ENCODE peak calls at places on chromosomes 5 and 9, in nine cellular contexts. One of them, this sample, is unnamed.

GRCh38 chr9:88738708-88739107 is 203.7 kb downstream of the NXNL2 start:
- DNase-seq in CD8-positive, alpha-beta T cell: no peak
- DNase-seq in CD8-positive, alpha-beta memory T cell: no peak
- DNase-seq in WERI-Rb-1: no peak
- DNase-seq in foreskin keratinocyte: no peak
- DNase-seq in Peyer's patch: no peak
- DNase-seq in A549: no peak
- DNase-seq in H9: no peak
- DNase-seq in RWPE1: no peak
- DNase-seq in this sample: no peak

GRCh38 chr5:56637321-56637920 is 177.9 kb upstream of the MAP3K1 start:
- DNase-seq in A549: no peak
- DNase-seq in WERI-Rb-1: no peak
- DNase-seq in H9: no peak
- DNase-seq in foreskin keratinocyte: no peak
- DNase-seq in Peyer's patch: no peak
- DNase-seq in CD8-positive, alpha-beta T cell: no peak
- DNase-seq in RWPE1: no peak
- DNase-seq in CD8-positive, alpha-beta memory T cell: no peak
- DNase-seq in this sample: no peak

GRCh38 chr5:31663519-31663918 is 24.6 kb downstream of the PDZD2 start:
- DNase-seq in foreskin keratinocyte: no peak
- DNase-seq in RWPE1: no peak
- DNase-seq in CD8-positive, alpha-beta memory T cell: no peak
- DNase-seq in H9: no peak
- DNase-seq in A549: no peak
- DNase-seq in WERI-Rb-1: no peak
- DNase-seq in CD8-positive, alpha-beta T cell: no peak
- DNase-seq in Peyer's patch: no peak
- DNase-seq in this sample: no peak

GRCh38 chr5:38323645-38324295 is 65.4 kb downstream of the EGFLAM start:
- DNase-seq in WERI-Rb-1: no peak
- DNase-seq in CD8-positive, alpha-beta T cell: no peak
- DNase-seq in foreskin keratinocyte: peak
- DNase-seq in A549: no peak
- DNase-seq in CD8-positive, alpha-beta memory T cell: no peak
- DNase-seq in RWPE1: peak
- DNase-seq in Peyer's patch: no peak
- DNase-seq in H9: no peak
- DNase-seq in this sample: no peak

GRCh38 chr9:129213551-129213950 is 35.5 kb upstream of the IER5L start:
- DNase-seq in Peyer's patch: no peak
- DNase-seq in RWPE1: no peak
- DNase-seq in CD8-positive, alpha-beta T cell: no peak
- DNase-seq in WERI-Rb-1: no peak
- DNase-seq in H9: no peak
- DNase-seq in CD8-positive, alpha-beta memory T cell: no peak
- DNase-seq in foreskin keratinocyte: no peak
- DNase-seq in A549: no peak
- DNase-seq in this sample: no peak

GRCh38 chr5:9835121-9835770 is 205.1 kb upstream of the TAS2R1 start:
- DNase-seq in WERI-Rb-1: peak
- DNase-seq in CD8-positive, alpha-beta T cell: no peak
- DNase-seq in foreskin keratinocyte: no peak
- DNase-seq in Peyer's patch: no peak
- DNase-seq in RWPE1: no peak
- DNase-seq in H9: peak
- DNase-seq in CD8-positive, alpha-beta memory T cell: no peak
- DNase-seq in A549: no peak
- DNase-seq in this sample: no peak

GRCh38 chr9:105712773-105713172 is 18.4 kb downstream of the TMEM38B start:
- DNase-seq in CD8-positive, alpha-beta T cell: no peak
- DNase-seq in Peyer's patch: no peak
- DNase-seq in H9: peak
- DNase-seq in WERI-Rb-1: no peak
- DNase-seq in RWPE1: no peak
- DNase-seq in foreskin keratinocyte: no peak
- DNase-seq in CD8-positive, alpha-beta memory T cell: no peak
- DNase-seq in A549: no peak
- DNase-seq in this sample: no peak

GRCh38 chr5:112109331-112109993 is 309.6 kb downstream of the EPB41L4A start:
- DNase-seq in RWPE1: peak
- DNase-seq in CD8-positive, alpha-beta memory T cell: no peak
- DNase-seq in foreskin keratinocyte: peak
- DNase-seq in A549: no peak
- DNase-seq in Peyer's patch: no peak
- DNase-seq in WERI-Rb-1: peak
- DNase-seq in H9: peak
- DNase-seq in CD8-positive, alpha-beta T cell: no peak
- DNase-seq in this sample: peak

GRCh38 chr9:113993838-113994540 is 84.1 kb downstream of the AMBP start:
- DNase-seq in CD8-positive, alpha-beta T cell: no peak
- DNase-seq in RWPE1: peak
- DNase-seq in H9: no peak
- DNase-seq in foreskin keratinocyte: no peak
- DNase-seq in CD8-positive, alpha-beta memory T cell: no peak
- DNase-seq in A549: no peak
- DNase-seq in Peyer's patch: peak
- DNase-seq in WERI-Rb-1: peak
- DNase-seq in this sample: peak

GRCh38 chr5:673837-674629 is 19.1 kb downstream of the TPPP start:
- DNase-seq in H9: peak
- DNase-seq in CD8-positive, alpha-beta T cell: no peak
- DNase-seq in A549: no peak
- DNase-seq in CD8-positive, alpha-beta memory T cell: no peak
- DNase-seq in WERI-Rb-1: no peak
- DNase-seq in foreskin keratinocyte: no peak
- DNase-seq in Peyer's patch: peak
- DNase-seq in RWPE1: no peak
- DNase-seq in this sample: peak

GRCh38 chr5:124790895-124791732 is 44.7 kb upstream of the ZNF608 start:
- DNase-seq in A549: peak
- DNase-seq in H9: no peak
- DNase-seq in CD8-positive, alpha-beta T cell: no peak
- DNase-seq in CD8-positive, alpha-beta memory T cell: no peak
- DNase-seq in foreskin keratinocyte: peak
- DNase-seq in RWPE1: peak
- DNase-seq in WERI-Rb-1: peak
- DNase-seq in Peyer's patch: peak
- DNase-seq in this sample: no peak

GRCh38 chr9:136886610-136887597 is 588 bp downstream of the TRAF2 start:
- DNase-seq in A549: peak
- DNase-seq in RWPE1: peak
- DNase-seq in Peyer's patch: peak
- DNase-seq in H9: no peak
- DNase-seq in WERI-Rb-1: peak
- DNase-seq in CD8-positive, alpha-beta T cell: peak
- DNase-seq in foreskin keratinocyte: no peak
- DNase-seq in CD8-positive, alpha-beta memory T cell: peak
- DNase-seq in this sample: no peak

GRCh38 chr5:138557677-138558076 is 14.6 kb upstream of the ETF1 start:
- DNase-seq in RWPE1: no peak
- DNase-seq in CD8-positive, alpha-beta T cell: no peak
- DNase-seq in foreskin keratinocyte: no peak
- DNase-seq in A549: no peak
- DNase-seq in WERI-Rb-1: no peak
- DNase-seq in Peyer's patch: no peak
- DNase-seq in CD8-positive, alpha-beta memory T cell: no peak
- DNase-seq in H9: no peak
- DNase-seq in this sample: no peak

GRCh38 chr9:133824106-133824801 is 86.1 kb upstream of the SARDH start:
- DNase-seq in CD8-positive, alpha-beta T cell: no peak
- DNase-seq in WERI-Rb-1: no peak
- DNase-seq in foreskin keratinocyte: no peak
- DNase-seq in CD8-positive, alpha-beta memory T cell: no peak
- DNase-seq in RWPE1: no peak
- DNase-seq in H9: no peak
- DNase-seq in Peyer's patch: no peak
- DNase-seq in A549: no peak
- DNase-seq in this sample: no peak

GRCh38 chr5:88820581-88820980 is 62.4 kb downstream of the MEF2C start:
- DNase-seq in Peyer's patch: no peak
- DNase-seq in RWPE1: no peak
- DNase-seq in CD8-positive, alpha-beta memory T cell: no peak
- DNase-seq in foreskin keratinocyte: no peak
- DNase-seq in WERI-Rb-1: no peak
- DNase-seq in A549: no peak
- DNase-seq in H9: no peak
- DNase-seq in CD8-positive, alpha-beta T cell: no peak
- DNase-seq in this sample: no peak

GRCh38 chr5:61631438-61631941 is 299.4 kb downstream of the ZSWIM6 start:
- DNase-seq in foreskin keratinocyte: no peak
- DNase-seq in RWPE1: no peak
- DNase-seq in Peyer's patch: no peak
- DNase-seq in WERI-Rb-1: no peak
- DNase-seq in A549: no peak
- DNase-seq in H9: no peak
- DNase-seq in CD8-positive, alpha-beta memory T cell: no peak
- DNase-seq in CD8-positive, alpha-beta T cell: no peak
- DNase-seq in this sample: peak

GRCh38 chr5:160159991-160160826 is 41.0 kb upstream of the PWWP2A start:
- DNase-seq in foreskin keratinocyte: no peak
- DNase-seq in A549: no peak
- DNase-seq in H9: peak
- DNase-seq in CD8-positive, alpha-beta memory T cell: no peak
- DNase-seq in Peyer's patch: no peak
- DNase-seq in RWPE1: no peak
- DNase-seq in CD8-positive, alpha-beta T cell: no peak
- DNase-seq in WERI-Rb-1: no peak
- DNase-seq in this sample: no peak
- H3K27ac ChIP-seq in foreskin keratinocyte: no peak
- H3K27ac ChIP-seq in A549: no peak
- H3K27ac ChIP-seq in H9: peak
- H3K27ac ChIP-seq in CD8-positive, alpha-beta memory T cell: no peak
- H3K27ac ChIP-seq in Peyer's patch: no peak
- H3K27ac ChIP-seq in RWPE1: no peak
- H3K27ac ChIP-seq in CD8-positive, alpha-beta T cell: no peak
- H3K27ac ChIP-seq in WERI-Rb-1: no peak
- H3K27ac ChIP-seq in this sample: no peak

DNA sequence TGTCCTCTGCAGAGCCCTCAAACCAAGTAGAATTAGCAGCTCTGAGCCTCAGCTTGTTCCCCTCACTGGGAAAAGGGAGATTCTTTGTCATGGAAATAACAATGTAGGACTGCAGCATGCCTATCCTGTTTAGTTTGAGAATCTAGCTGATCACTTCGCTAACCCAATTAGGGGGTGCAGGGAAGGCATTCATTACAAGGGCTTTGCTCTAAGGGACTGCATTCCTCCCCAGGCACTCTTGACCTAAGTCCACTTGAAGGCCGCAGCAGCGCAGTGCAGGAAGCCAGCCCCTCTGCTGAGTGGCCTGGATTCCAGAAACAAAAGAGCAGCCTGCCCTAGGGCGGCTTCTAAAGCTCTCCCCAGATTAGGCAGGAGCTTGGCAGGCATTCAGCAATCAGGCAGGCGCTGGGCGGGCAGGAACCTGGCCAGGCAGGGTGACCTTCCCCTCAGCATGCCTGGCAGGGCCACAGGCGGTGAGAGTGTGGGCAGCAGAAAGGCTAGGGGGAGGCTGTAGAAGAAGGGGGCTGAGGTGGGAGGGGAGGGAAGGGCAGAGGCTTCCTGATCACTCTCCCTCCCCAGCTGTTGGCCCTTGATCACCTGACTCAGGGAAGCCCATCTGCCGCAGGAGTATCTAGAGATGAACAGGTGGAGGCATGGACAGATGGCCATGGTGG is 24.8 kb downstream of the CCNJL start:
- DNase-seq in RWPE1: peak
- DNase-seq in H9: peak
- DNase-seq in foreskin keratinocyte: no peak
- DNase-seq in CD8-positive, alpha-beta T cell: no peak
- DNase-seq in Peyer's patch: peak
- DNase-seq in WERI-Rb-1: peak
- DNase-seq in CD8-positive, alpha-beta memory T cell: no peak
- DNase-seq in A549: no peak
- DNase-seq in this sample: peak
- H3K27ac ChIP-seq in RWPE1: peak
- H3K27ac ChIP-seq in H9: peak
- H3K27ac ChIP-seq in foreskin keratinocyte: no peak
- H3K27ac ChIP-seq in CD8-positive, alpha-beta T cell: no peak
- H3K27ac ChIP-seq in Peyer's patch: no peak
- H3K27ac ChIP-seq in WERI-Rb-1: peak
- H3K27ac ChIP-seq in CD8-positive, alpha-beta memory T cell: no peak
- H3K27ac ChIP-seq in A549: no peak
- H3K27ac ChIP-seq in this sample: peak

DNA sequence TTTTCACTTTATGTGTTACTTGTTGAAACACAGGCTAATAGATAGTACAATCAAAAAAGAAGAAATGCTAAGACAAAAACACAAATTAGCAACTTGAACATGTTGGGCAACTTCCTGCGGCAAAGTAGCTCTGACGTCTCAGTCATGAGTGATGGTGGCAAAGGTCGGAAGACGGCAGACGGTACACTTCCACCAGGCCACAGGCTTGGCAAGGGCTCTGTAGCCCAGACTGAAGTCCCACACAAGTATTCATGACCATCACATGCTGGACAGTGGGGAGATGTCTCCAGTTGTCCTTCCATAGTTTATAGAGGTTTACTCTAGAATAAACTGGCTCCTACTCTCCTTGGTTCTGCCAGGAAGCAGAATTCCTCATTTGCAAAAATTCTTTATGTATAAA is 831.3 kb downstream of the MTRR start:
- DNase-seq in A549: no peak
- DNase-seq in foreskin keratinocyte: no peak
- DNase-seq in WERI-Rb-1: no peak
- DNase-seq in CD8-positive, alpha-beta memory T cell: no peak
- DNase-seq in Peyer's patch: peak
- DNase-seq in CD8-positive, alpha-beta T cell: no peak
- DNase-seq in H9: no peak
- DNase-seq in RWPE1: no peak
- DNase-seq in this sample: no peak
- H3K27ac ChIP-seq in A549: no peak
- H3K27ac ChIP-seq in foreskin keratinocyte: no peak
- H3K27ac ChIP-seq in WERI-Rb-1: no peak
- H3K27ac ChIP-seq in CD8-positive, alpha-beta memory T cell: no peak
- H3K27ac ChIP-seq in Peyer's patch: no peak
- H3K27ac ChIP-seq in CD8-positive, alpha-beta T cell: no peak
- H3K27ac ChIP-seq in H9: no peak
- H3K27ac ChIP-seq in RWPE1: no peak
- H3K27ac ChIP-seq in this sample: no peak

GRCh38 chr9:37229882-37230482 is 109.6 kb downstream of the ZCCHC7 start:
- DNase-seq in CD8-positive, alpha-beta memory T cell: no peak
- DNase-seq in Peyer's patch: no peak
- DNase-seq in H9: no peak
- DNase-seq in foreskin keratinocyte: no peak
- DNase-seq in CD8-positive, alpha-beta T cell: no peak
- DNase-seq in WERI-Rb-1: no peak
- DNase-seq in RWPE1: peak
- DNase-seq in A549: peak
- DNase-seq in this sample: no peak
- H3K27ac ChIP-seq in CD8-positive, alpha-beta memory T cell: no peak
- H3K27ac ChIP-seq in Peyer's patch: no peak
- H3K27ac ChIP-seq in H9: no peak
- H3K27ac ChIP-seq in foreskin keratinocyte: no peak
- H3K27ac ChIP-seq in CD8-positive, alpha-beta T cell: no peak
- H3K27ac ChIP-seq in WERI-Rb-1: no peak
- H3K27ac ChIP-seq in RWPE1: no peak
- H3K27ac ChIP-seq in A549: no peak
- H3K27ac ChIP-seq in this sample: no peak

GRCh38 chr9:109315889-109316640 is 4.8 kb downstream of the EPB41L4B start:
- DNase-seq in WERI-Rb-1: no peak
- DNase-seq in Peyer's patch: peak
- DNase-seq in H9: no peak
- DNase-seq in CD8-positive, alpha-beta T cell: no peak
- DNase-seq in CD8-positive, alpha-beta memory T cell: no peak
- DNase-seq in A549: peak
- DNase-seq in foreskin keratinocyte: peak
- DNase-seq in RWPE1: peak
- DNase-seq in this sample: peak
- H3K27ac ChIP-seq in WERI-Rb-1: no peak
- H3K27ac ChIP-seq in Peyer's patch: peak
- H3K27ac ChIP-seq in H9: no peak
- H3K27ac ChIP-seq in CD8-positive, alpha-beta T cell: no peak
- H3K27ac ChIP-seq in CD8-positive, alpha-beta memory T cell: no peak
- H3K27ac ChIP-seq in A549: peak
- H3K27ac ChIP-seq in foreskin keratinocyte: no peak
- H3K27ac ChIP-seq in RWPE1: peak
- H3K27ac ChIP-seq in this sample: peak

This sample was measured in thyroid gland.